ENCODE peak calls at places on chromosomes 12 and 14, in eight cellular contexts. G is lower lobe of right lung, T is right atrium auricular region, D is tibial artery, O is mucosa of descending colon, L is astrocyte, R is HCT116, Z is stomach. Y is an unnamed sample.

GRCh38 chr12:76310110-76310509 is 38.1 kb downstream of the BBS10 start:
- DNase-seq in G (no peak), T (no peak), D (no peak), O (no peak), L (peak; percentile 59), R (no peak), Z (no peak), Y (no peak)

GRCh38 chr14:37147310-37147875 is 25.0 kb downstream of the SLC25A21 start:
- DNase-seq in G (no peak), T (no peak), D (no peak), O (no peak), L (peak; percentile 36), R (no peak), Z (no peak), Y (no peak)

GRCh38 chr14:89833120-89833521 is 121.4 kb downstream of the EFCAB11 start:
- DNase-seq in G (no peak), T (no peak), D (no peak), O (no peak), L (peak; percentile 42), R (no peak), Z (no peak), Y (no peak)

GRCh38 chr12:121792607-121793500 is 634 bp downstream of the RHOF start:
- DNase-seq in G (peak; percentile 81), T (no peak), D (no peak), O (peak; percentile 71), L (no peak), R (no peak), Z (peak; percentile 58), Y (peak; percentile 61)

GRCh38 chr12:7068994-7069346 is 8.5 kb downstream of the C1S start:
- DNase-seq in G (no peak), T (no peak), D (no peak), O (no peak), L (no peak), R (no peak), Z (no peak), Y (no peak)

GRCh38 chr14:103195828-103196615 is 72.8 kb downstream of the TNFAIP2 start:
- DNase-seq in G (no peak), T (no peak), D (no peak), O (peak; percentile 39), L (no peak), R (no peak), Z (no peak), Y (peak; percentile 29)

GRCh38 chr14:30692669-30693068 is 70.5 kb downstream of the SCFD1 start:
- DNase-seq in G (no peak), T (no peak), D (no peak), O (no peak), L (no peak), R (no peak), Z (no peak), Y (no peak)

GRCh38 chr14:61150851-61151250 is 130.3 kb downstream of the TMEM30B start:
- DNase-seq in G (no peak), T (no peak), D (no peak), O (no peak), L (no peak), R (no peak), Z (no peak), Y (no peak)

GRCh38 chr14:22551597-22551982 is 37.4 kb downstream of the DAD1 start:
- DNase-seq in G (no peak), T (no peak), D (no peak), O (no peak), L (no peak), R (no peak), Z (no peak), Y (no peak)

GRCh38 chr12:89157413-89157812 is 194.9 kb downstream of the DUSP6 start:
- DNase-seq in G (no peak), T (no peak), D (no peak), O (no peak), L (no peak), R (no peak), Z (no peak), Y (no peak)

GRCh38 chr12:51864701-51865469 is 16.4 kb upstream of the FIGNL2 start:
- DNase-seq in G (no peak), T (no peak), D (no peak), O (no peak), L (no peak), R (no peak), Z (no peak), Y (no peak)
- TF ChIP-seq CTCF in G (no peak), T (no peak), D (no peak), O (no peak), L (no peak), R (no peak), Z (no peak), Y (no peak)

GRCh38 chr14:104678346-104678745 is 11.1 kb upstream of the INF2 start:
- DNase-seq in G (peak; percentile 56), T (no peak), D (no peak), O (no peak), L (no peak), R (no peak), Z (no peak), Y (no peak)
- H3K4me1 ChIP-seq in G (peaks cover 61% of the 10 kb centered on the region), T (peaks cover 65% of the 10 kb centered on the region), D (peaks cover 54% of the 10 kb centered on the region), O (peaks cover 55% of the 10 kb centered on the region), L (peaks cover 64% of the 10 kb centered on the region), R (peaks cover 75% of the 10 kb centered on the region), Z (peaks cover 65% of the 10 kb centered on the region), Y (peaks cover 59% of the 10 kb centered on the region)

DNA sequence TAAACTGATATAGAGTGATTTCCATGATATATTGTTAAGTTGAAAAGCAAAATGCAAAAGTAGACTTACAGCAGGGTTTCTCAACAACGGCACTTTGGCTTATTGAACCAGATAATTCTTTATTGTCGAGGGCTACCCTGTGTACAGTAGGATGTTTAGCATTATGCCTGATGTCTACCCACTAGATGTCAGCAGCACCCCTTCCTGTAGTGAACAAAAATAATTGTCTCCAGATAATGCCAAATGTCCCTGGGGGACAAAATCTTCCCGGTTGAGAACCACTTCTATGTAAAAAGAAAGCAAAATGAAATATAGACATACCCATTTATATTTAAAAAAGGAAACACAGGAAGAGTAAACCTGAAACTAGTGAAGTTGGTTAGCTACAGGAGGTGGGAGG is 32.4 kb downstream of the ABCD2 start:
- DNase-seq in G (no peak), T (no peak), D (no peak), O (no peak), L (no peak), R (peak; percentile 19), Z (no peak), Y (no peak)
- TF ChIP-seq CTCF in G (peak; percentile 13), T (peak; percentile 63), D (peak; percentile 12), O (no peak), L (peak; percentile 20), R (peak; percentile 44), Z (no peak), Y (no peak)

GRCh38 chr12:39401459-39401858 is 41.5 kb downstream of the KIF21A start:
- DNase-seq in G (no peak), T (no peak), D (no peak), O (no peak), L (no peak), R (no peak), Z (no peak), Y (no peak)

GRCh38 chr12:39402922-39403321 is 40.0 kb downstream of the KIF21A start:
- DNase-seq in G (no peak), T (no peak), D (no peak), O (no peak), L (no peak), R (no peak), Z (no peak), Y (no peak)

GRCh38 chr12:39404000-39404399 is 38.9 kb downstream of the KIF21A start:
- DNase-seq in G (no peak), T (no peak), D (no peak), O (no peak), L (no peak), R (no peak), Z (no peak), Y (no peak)

GRCh38 chr12:39405580-39405979 is 37.3 kb downstream of the KIF21A start:
- DNase-seq in G (no peak), T (no peak), D (no peak), O (no peak), L (no peak), R (no peak), Z (no peak), Y (no peak)

GRCh38 chr12:39403376-39403775 is 39.5 kb downstream of the KIF21A start:
- DNase-seq in G (no peak), T (no peak), D (no peak), O (no peak), L (no peak), R (no peak), Z (no peak), Y (no peak)
- H3K4me1 ChIP-seq in G (no peaks in the 10 kb centered on the region), T (peaks cover 52% of the 10 kb centered on the region), D (no peaks in the 10 kb centered on the region), O (no peaks in the 10 kb centered on the region), L (no peaks in the 10 kb centered on the region), R (peaks cover 8% of the 10 kb centered on the region), Z (peaks cover 4% of the 10 kb centered on the region), Y (no peaks in the 10 kb centered on the region)

DNA sequence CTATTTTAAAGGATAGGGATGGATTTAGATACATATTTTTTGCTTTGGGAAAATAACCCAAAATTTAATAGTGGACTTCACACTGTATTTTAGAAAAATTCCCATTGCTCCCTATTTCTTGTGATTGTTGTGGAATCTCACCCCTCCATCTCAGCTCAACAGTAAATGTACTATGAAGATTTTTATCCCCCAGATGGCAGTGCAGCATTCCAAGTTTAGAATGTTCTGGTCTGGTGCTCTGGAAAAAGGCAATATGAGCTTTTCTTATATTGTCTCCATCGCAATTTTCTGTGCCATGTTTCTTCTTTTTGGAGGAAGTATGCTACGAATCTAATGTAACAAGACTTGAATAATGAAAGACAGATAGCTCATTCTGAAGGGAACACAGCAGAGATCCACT is 471.7 kb upstream of the SYT1 start:
- DNase-seq in G (no peak), T (no peak), D (no peak), O (no peak), L (peak; percentile 24), R (no peak), Z (no peak), Y (no peak)
- TF ChIP-seq CTCF in G (peak; percentile 11), T (no peak), D (no peak), O (no peak), L (peak; percentile 22), R (no peak), Z (no peak), Y (no peak)

DNA sequence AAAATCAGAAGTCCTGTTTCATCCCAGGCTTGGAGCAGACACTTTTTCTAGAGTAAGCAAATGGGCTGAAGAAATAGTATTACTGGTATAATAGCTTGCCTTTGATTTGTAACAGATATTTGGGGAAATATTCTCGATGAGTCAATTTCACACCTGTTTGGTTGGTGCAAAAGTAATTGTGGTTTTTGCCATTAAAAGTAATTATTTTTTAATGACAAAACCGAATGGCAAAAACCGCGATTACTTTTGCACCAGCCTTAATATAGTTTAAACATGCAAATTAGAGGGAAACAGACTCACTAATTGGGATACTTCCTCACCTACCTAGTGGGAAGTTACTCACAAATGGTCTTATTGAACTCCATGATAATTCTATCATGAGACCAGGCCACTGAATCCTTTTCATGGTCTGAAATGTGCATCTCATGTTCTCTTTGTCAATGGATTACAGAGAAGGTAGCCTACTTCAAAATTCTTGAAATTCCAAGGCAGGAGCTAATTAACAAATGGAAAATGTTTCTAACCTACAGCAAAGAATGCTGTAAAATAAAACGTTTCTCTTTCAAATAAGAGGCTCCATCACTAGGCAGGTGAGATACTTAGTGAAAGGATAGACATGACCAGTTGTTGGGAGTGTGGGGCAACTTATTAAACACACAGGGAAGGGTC is 391.3 kb downstream of the EMP1 start:
- DNase-seq in G (no peak), T (no peak), D (no peak), O (no peak), L (no peak), R (no peak), Z (no peak), Y (no peak)
- H3K4me1 ChIP-seq in G (no peaks in the 10 kb centered on the region), T (no peaks in the 10 kb centered on the region), D (no peaks in the 10 kb centered on the region), O (no peaks in the 10 kb centered on the region), L (no peaks in the 10 kb centered on the region), R (peaks cover 18% of the 10 kb centered on the region), Z (no peaks in the 10 kb centered on the region), Y (no peaks in the 10 kb centered on the region)